ENCODE peak calls at places on chromosomes 11 and 22, in eight cellular contexts. A, O, U, X, C, N, V and M are unnamed samples.
A peak's percentile ranks its signal among the peaks of the same experiment; 100 is the strongest.

GRCh38 chr11:66467034-66467659 is 442 bp downstream of the PELI3 start:
- DNase-seq in A (peak; percentile 12), O (peak; percentile 52), U (peak; percentile 13), X (no peak), C (peak; percentile 64), N (peak; percentile 70), V (peak; percentile 74), M (no peak)

GRCh38 chr11:104163100-104164027 is 583 bp downstream of the PDGFD start:
- DNase-seq in A (peak; percentile 23), O (peak; percentile 71), U (peak; percentile 23), X (peak; percentile 61), C (peak; percentile 72), N (peak; percentile 14), V (peak; percentile 48), M (peak; percentile 1)

GRCh38 chr11:45899448-45900174 is 7.5 kb downstream of the FREY1 start:
- DNase-seq in A (peak; percentile 93), O (peak; percentile 93), U (peak; percentile 83), X (peak; percentile 76), C (peak; percentile 97), N (peak; percentile 93), V (peak; percentile 97), M (peak; percentile 87)

GRCh38 chr22:40588726-40589125 is 47.8 kb downstream of the MRTFA start:
- DNase-seq in A (no peak), O (no peak), U (peak; percentile 88), X (no peak), C (no peak), N (no peak), V (no peak), M (peak; percentile 55)

GRCh38 chr11:61195710-61196109 is 7.6 kb upstream of the PGA3 start:
- DNase-seq in A (no peak), O (no peak), U (no peak), X (no peak), C (no peak), N (no peak), V (no peak), M (no peak)

GRCh38 chr22:40009953-40010751 is 15.4 kb downstream of the FAM83F start:
- DNase-seq in A (no peak), O (no peak), U (no peak), X (no peak), C (no peak), N (no peak), V (no peak), M (no peak)

GRCh38 chr11:1829039-1829820 is 5.6 kb upstream of the SYT8 start:
- DNase-seq in A (peak; percentile 69), O (no peak), U (peak; percentile 67), X (no peak), C (no peak), N (no peak), V (no peak), M (peak; percentile 58)

GRCh38 chr22:27668828-27669797 is 132.4 kb downstream of the MN1 start:
- DNase-seq in A (peak; percentile 49), O (peak; percentile 91), U (peak; percentile 86), X (no peak), C (peak; percentile 7), N (no peak), V (no peak), M (no peak)

GRCh38 chr22:30274061-30274812 is 7.6 kb upstream of the OSM start:
- DNase-seq in A (no peak), O (no peak), U (no peak), X (no peak), C (no peak), N (no peak), V (no peak), M (no peak)

GRCh38 chr11:33116535-33116934 is 44.7 kb downstream of the CSTF3 start:
- DNase-seq in A (peak; percentile 13), O (no peak), U (peak; percentile 11), X (no peak), C (no peak), N (no peak), V (no peak), M (no peak)

GRCh38 chr11:24848857-24849256 is 352.0 kb downstream of the LUZP2 start:
- DNase-seq in A (no peak), O (no peak), U (no peak), X (no peak), C (no peak), N (no peak), V (no peak), M (no peak)

GRCh38 chr22:23912293-23912903 is 18.2 kb downstream of the MIF start:
- DNase-seq in A (no peak), O (no peak), U (no peak), X (no peak), C (no peak), N (no peak), V (no peak), M (no peak)

GRCh38 chr22:31492151-31492550 is 2.5 kb upstream of the EIF4ENIF1 start:
- DNase-seq in A (no peak), O (no peak), U (no peak), X (no peak), C (no peak), N (no peak), V (no peak), M (no peak)

GRCh38 chr22:23384451-23384850 is 195.6 kb downstream of the IGLL1 start:
- DNase-seq in A (no peak), O (no peak), U (no peak), X (no peak), C (no peak), N (no peak), V (no peak), M (no peak)

GRCh38 chr22:40107244-40107643 is 70.5 kb upstream of the TNRC6B start:
- DNase-seq in A (no peak), O (no peak), U (peak; percentile 13), X (no peak), C (no peak), N (peak; percentile 38), V (no peak), M (no peak)

GRCh38 chr11:129251067-129251466 is 58.9 kb upstream of the ARHGAP32 start:
- DNase-seq in A (peak; percentile 64), O (no peak), U (peak; percentile 42), X (no peak), C (no peak), N (no peak), V (no peak), M (peak; percentile 34)

GRCh38 chr11:8338138-8338537 is 74.5 kb upstream of the LMO1 start:
- DNase-seq in A (peak; percentile 19), O (peak; percentile 58), U (peak; percentile 32), X (peak; percentile 21), C (peak; percentile 74), N (peak; percentile 82), V (peak; percentile 67), M (peak; percentile 24)

GRCh38 chr11:61028135-61028729 is 56.8 kb downstream of the CD6 start:
- DNase-seq in A (no peak), O (no peak), U (no peak), X (peak; percentile 45), C (no peak), N (peak; percentile 70), V (no peak), M (no peak)

GRCh38 chr11:5277807-5278206 is 8.1 kb upstream of the HBE1 start:
- DNase-seq in A (no peak), O (no peak), U (no peak), X (no peak), C (no peak), N (no peak), V (no peak), M (no peak)

DNA sequence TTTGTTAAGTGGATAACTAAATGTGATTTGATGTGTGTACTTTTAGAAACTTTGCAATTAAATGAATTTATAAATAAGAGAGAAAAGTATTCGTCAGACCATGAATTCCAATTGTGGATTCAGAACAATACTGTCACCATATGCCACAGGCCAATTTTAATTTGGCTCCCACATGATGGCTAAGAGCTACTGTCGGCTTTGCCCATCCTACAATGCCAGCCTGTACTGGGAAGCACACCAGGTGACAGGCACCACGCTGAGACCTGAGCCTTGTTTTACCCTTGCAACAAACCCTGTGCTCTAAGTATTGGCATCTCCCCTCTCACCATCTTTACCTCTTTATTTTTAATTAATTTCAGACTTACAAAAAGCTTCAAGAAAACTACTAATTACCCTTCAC is 14.0 kb downstream of the RAB30 start:
- DNase-seq in A (no peak), O (no peak), U (no peak), X (no peak), C (no peak), N (no peak), V (no peak), M (no peak)
- TF ChIP-seq CTCF in A (no peak), O (no peak), U (no peak), X (no peak), C (no peak), N (no peak), V (no peak), M (no peak)

DNA sequence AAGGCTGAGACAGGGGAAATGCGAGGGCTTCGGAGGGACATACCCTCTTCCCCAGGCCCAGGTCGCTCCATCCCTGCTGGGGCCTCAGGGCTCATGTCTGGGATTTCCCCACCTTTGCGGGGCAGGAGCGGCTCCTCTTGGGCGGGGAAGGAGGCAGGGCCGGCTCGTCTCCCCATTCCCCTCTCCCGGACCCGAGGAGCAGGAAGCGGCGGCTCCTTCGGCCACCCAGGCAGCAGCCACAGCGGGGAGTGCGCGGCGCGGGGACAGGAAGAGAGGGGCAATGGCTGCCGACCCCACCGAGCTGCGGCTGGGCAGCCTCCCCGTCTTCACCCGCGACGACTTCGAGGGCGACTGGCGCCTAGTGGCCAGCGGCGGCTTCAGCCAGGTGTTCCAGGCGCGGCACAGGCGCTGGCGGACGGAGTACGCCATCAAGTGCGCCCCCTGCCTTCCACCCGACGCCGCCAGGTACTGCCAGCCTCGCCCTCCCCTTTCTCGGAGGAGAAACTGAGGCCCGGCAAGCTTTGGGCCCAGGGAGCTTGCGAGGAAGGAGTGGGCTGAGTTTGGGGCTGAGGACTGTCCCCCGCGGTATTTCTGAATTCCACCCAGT is at the start of gene ANKK1:
- DNase-seq in A (no peak), O (peak; percentile 23), U (no peak), X (no peak), C (peak; percentile 84), N (no peak), V (peak; percentile 74), M (no peak)
- TF ChIP-seq CTCF in A (peak; percentile 32), O (peak; percentile 33), U (no peak), X (no peak), C (peak; percentile 88), N (peak; percentile 31), V (peak; percentile 62), M (no peak)

GRCh38 chr11:117098269-117099231 is at the start of gene SIK3:
- DNase-seq in A (peak; percentile 91), O (peak; percentile 95), U (peak; percentile 94), X (peak; percentile 96), C (peak; percentile 94), N (peak; percentile 99), V (peak; percentile 97), M (peak; percentile 88)
- TF ChIP-seq CTCF in A (peak; percentile 55), O (peak; percentile 33), U (peak; percentile 50), X (peak; percentile 63), C (peak; percentile 19), N (peak; percentile 71), V (peak; percentile 33), M (peak; percentile 72)

DNA sequence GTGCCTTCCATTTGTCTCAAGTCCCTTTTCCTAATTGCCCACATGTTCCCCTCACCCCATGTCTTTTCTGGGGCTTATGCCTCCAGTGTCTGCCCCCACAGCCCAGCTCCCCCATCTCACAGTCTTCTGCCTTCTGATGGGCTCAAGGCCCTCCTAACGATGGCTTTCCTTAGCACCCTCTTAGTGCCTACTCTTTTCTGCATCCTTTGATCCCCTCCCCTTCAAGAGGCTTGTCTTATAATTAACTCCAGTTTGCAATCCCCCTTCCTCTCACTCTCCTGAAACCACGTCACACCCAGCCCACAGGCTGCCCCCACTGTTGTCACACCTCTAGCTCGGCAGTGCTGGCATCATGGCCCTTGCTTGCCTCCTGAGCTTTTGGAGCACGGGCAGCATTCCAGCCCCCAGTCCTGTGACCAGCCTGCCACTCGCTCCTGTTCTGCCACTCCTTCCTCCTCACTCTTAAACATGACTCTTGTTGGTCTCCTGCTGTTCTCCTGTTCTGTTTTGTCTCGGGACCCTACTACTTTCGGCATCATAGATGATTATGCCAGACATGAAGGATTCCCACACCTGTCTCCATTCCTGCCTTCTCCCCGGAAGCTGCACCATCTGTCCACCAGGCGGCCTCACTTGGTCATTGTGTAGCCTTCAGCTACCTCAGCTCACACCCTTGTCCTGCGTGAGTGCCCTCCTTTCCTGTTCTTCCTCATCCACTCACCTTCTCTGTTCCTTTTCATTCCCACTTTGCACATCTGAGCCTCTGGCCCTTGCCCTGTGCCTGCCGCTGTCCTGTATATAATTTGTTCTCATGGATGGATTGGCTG is 26.1 kb downstream of the UBE2L3 start:
- DNase-seq in A (no peak), O (no peak), U (no peak), X (no peak), C (peak; percentile 78), N (no peak), V (peak; percentile 56), M (no peak)
- TF ChIP-seq CTCF in A (peak; percentile 39), O (no peak), U (peak; percentile 43), X (peak; percentile 36), C (peak; percentile 73), N (peak; percentile 7), V (peak; percentile 57), M (peak; percentile 70)